ENCODE peak calls at places on chromosomes 16 and 17, in six cellular contexts. O is endothelial cell, W is heart left ventricle, V is MM.1S, J is mesothelial cell of epicardium, K is IMR-90. X is an unnamed sample.

GRCh38 chr17:35432176-35433074 is at the start of gene SLFN12:
- DNase-seq in O (peak), W (no peak), V (peak), J (peak), K (peak), X (no peak)

GRCh38 chr16:2237552-2238395 is 1.5 kb downstream of the DNASE1L2 start:
- DNase-seq in O (no peak), W (no peak), V (no peak), J (no peak), K (no peak), X (no peak)

GRCh38 chr16:86261379-86261778 is 248.9 kb upstream of the FOXF1 start:
- DNase-seq in O (no peak), W (no peak), V (peak), J (no peak), K (peak), X (no peak)

GRCh38 chr16:74501484-74502479 is 80.5 kb upstream of the CLEC18B start:
- DNase-seq in O (no peak), W (no peak), V (no peak), J (no peak), K (no peak), X (no peak)

GRCh38 chr17:74149597-74150427 is 53.7 kb upstream of the RPL38 start:
- DNase-seq in O (no peak), W (no peak), V (no peak), J (peak), K (no peak), X (no peak)

GRCh38 chr17:19305261-19305660 is 57.3 kb downstream of the B9D1 start:
- DNase-seq in O (no peak), W (no peak), V (no peak), J (no peak), K (no peak), X (no peak)

GRCh38 chr16:1006781-1007180 is 25.2 kb downstream of the SOX8 start:
- DNase-seq in O (no peak), W (no peak), V (no peak), J (no peak), K (no peak), X (no peak)

GRCh38 chr17:63881935-63882601 is at the start of gene GH2:
- DNase-seq in O (peak), W (no peak), V (peak), J (peak), K (peak), X (peak)

GRCh38 chr17:60916043-60916442 is 238.4 kb downstream of the BCAS3 start:
- DNase-seq in O (no peak), W (no peak), V (no peak), J (no peak), K (no peak), X (no peak)

GRCh38 chr17:33942414-33942813 is 312.7 kb upstream of the CCL2 start:
- DNase-seq in O (no peak), W (no peak), V (no peak), J (no peak), K (no peak), X (no peak)

GRCh38 chr17:77875881-77876509 is 82.5 kb upstream of the TNRC6C start:
- DNase-seq in O (no peak), W (peak), V (peak), J (no peak), K (peak), X (no peak)

GRCh38 chr16:70715860-70716357 is 30.1 kb upstream of the MTSS2 start:
- DNase-seq in O (no peak), W (no peak), V (no peak), J (no peak), K (peak), X (no peak)

GRCh38 chr16:88719267-88719932 is 13.1 kb downstream of the CTU2 start:
- DNase-seq in O (no peak), W (no peak), V (no peak), J (no peak), K (no peak), X (no peak)

GRCh38 chr17:66431910-66432309 is 129.5 kb downstream of the PRKCA start:
- DNase-seq in O (no peak), W (no peak), V (no peak), J (no peak), K (peak), X (no peak)

GRCh38 chr17:19263621-19264010 is 26.4 kb downstream of the EPN2 start:
- DNase-seq in O (no peak), W (no peak), V (no peak), J (no peak), K (peak), X (no peak)

GRCh38 chr16:88922114-88922825 is 54.7 kb downstream of the CBFA2T3 start:
- DNase-seq in O (no peak), W (peak), V (no peak), J (no peak), K (peak), X (no peak)

GRCh38 chr16:20971420-20971819 is 70.8 kb downstream of the LYRM1 start:
- DNase-seq in O (no peak), W (no peak), V (no peak), J (no peak), K (no peak), X (no peak)

GRCh38 chr17:4574448-4575045 is 9.8 kb upstream of the SMTNL2 start:
- DNase-seq in O (no peak), W (no peak), V (no peak), J (no peak), K (no peak), X (no peak)

GRCh38 chr17:39231587-39232551 is 6.1 kb upstream of the STAC2 start:
- DNase-seq in O (peak), W (peak), V (peak), J (peak), K (peak), X (peak)

GRCh38 chr17:59424331-59424730 is 92.9 kb downstream of the YPEL2 start:
- DNase-seq in O (no peak), W (no peak), V (peak), J (no peak), K (no peak), X (no peak)

GRCh38 chr16:27363797-27364196 is 38.2 kb upstream of the IL21R start:
- DNase-seq in O (no peak), W (no peak), V (no peak), J (no peak), K (no peak), X (no peak)

GRCh38 chr16:20689668-20690067 is 7.8 kb downstream of the ACSM1 start:
- DNase-seq in O (no peak), W (no peak), V (no peak), J (no peak), K (no peak), X (no peak)

GRCh38 chr16:50272111-50272571 is 5.8 kb downstream of the ADCY7 start:
- DNase-seq in O (no peak), W (peak), V (no peak), J (no peak), K (no peak), X (no peak)

GRCh38 chr16:74500907-74501306 is 79.6 kb upstream of the CLEC18B start:
- DNase-seq in O (no peak), W (no peak), V (no peak), J (no peak), K (no peak), X (no peak)

GRCh38 chr17:28612531-28612930 is 1.5 kb downstream of the RSKR start:
- DNase-seq in O (no peak), W (no peak), V (no peak), J (no peak), K (no peak), X (no peak)

GRCh38 chr16:25478476-25478875 is 213.3 kb upstream of the HS3ST4 start:
- DNase-seq in O (no peak), W (no peak), V (no peak), J (no peak), K (no peak), X (no peak)

GRCh38 chr17:45895969-45896793 is 1.8 kb downstream of the MAPT start:
- DNase-seq in O (no peak), W (no peak), V (no peak), J (no peak), K (no peak), X (no peak)

GRCh38 chr16:88614818-88615580 is 23.4 kb upstream of the IL17C start:
- DNase-seq in O (no peak), W (no peak), V (no peak), J (no peak), K (no peak), X (no peak)

GRCh38 chr17:40953876-40954275 is 12.9 kb downstream of the KRT39 start:
- DNase-seq in O (no peak), W (no peak), V (no peak), J (no peak), K (peak), X (no peak)

GRCh38 chr17:28563475-28563874 is 7.8 kb downstream of the PIGS start:
- DNase-seq in O (no peak), W (peak), V (no peak), J (no peak), K (peak), X (no peak)

GRCh38 chr16:30609002-30609927 is 924 bp downstream of the ZNF689 start:
- DNase-seq in O (no peak), W (peak), V (peak), J (peak), K (peak), X (peak)

GRCh38 chr17:70089513-70090148 is 14.6 kb downstream of the KCNJ16 start:
- DNase-seq in O (no peak), W (no peak), V (no peak), J (no peak), K (no peak), X (no peak)

GRCh38 chr16:11700264-11701029 is 32.2 kb downstream of the SNN start:
- DNase-seq in O (no peak), W (no peak), V (no peak), J (no peak), K (peak), X (no peak)

GRCh38 chr16:11696266-11697012 is 28.2 kb downstream of the SNN start:
- DNase-seq in O (no peak), W (no peak), V (no peak), J (no peak), K (no peak), X (no peak)

GRCh38 chr16:11697319-11697718 is 29.1 kb downstream of the SNN start:
- DNase-seq in O (no peak), W (no peak), V (no peak), J (no peak), K (no peak), X (no peak)

GRCh38 chr16:11699234-11699894 is 31.1 kb downstream of the SNN start:
- DNase-seq in O (no peak), W (no peak), V (no peak), J (no peak), K (no peak), X (no peak)

DNA sequence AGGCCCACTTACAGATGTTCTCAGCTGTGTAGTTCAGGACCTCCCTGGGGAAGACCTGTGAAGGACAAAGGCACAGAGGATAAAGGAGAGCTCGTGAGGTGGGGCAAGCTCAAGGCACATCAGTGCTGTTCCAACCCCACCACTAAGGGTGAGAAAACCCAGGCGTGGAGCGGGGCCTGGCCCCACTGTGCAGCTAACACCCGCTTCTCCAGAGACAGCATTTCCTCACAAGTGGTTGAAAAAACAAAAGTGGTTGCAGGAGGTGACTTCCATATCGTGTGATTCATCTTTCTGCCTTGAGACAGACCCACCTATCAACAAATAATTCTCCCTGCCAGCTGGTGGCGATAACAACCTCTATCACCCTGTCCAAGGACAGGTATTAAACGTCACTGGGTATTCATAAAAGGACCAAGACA is 30.0 kb downstream of the SNN start:
- DNase-seq in O (no peak), W (no peak), V (no peak), J (no peak), K (peak), X (no peak)
- TF ChIP-seq CTCF in O (no peak), W (no peak), V (peak), J (no peak), K (peak), X (no peak)

GRCh38 chr17:81907219-81908145 is 3.7 kb downstream of the PCYT2 start:
- DNase-seq in O (no peak), W (no peak), V (no peak), J (no peak), K (no peak), X (no peak)

GRCh38 chr17:81904600-81905423 is 2.8 kb downstream of the NPB start:
- DNase-seq in O (no peak), W (peak), V (no peak), J (no peak), K (no peak), X (peak)

GRCh38 chr17:81905424-81905875 is 3.4 kb downstream of the NPB start:
- DNase-seq in O (no peak), W (peak), V (no peak), J (no peak), K (no peak), X (no peak)

GRCh38 chr17:81905993-81906392 is 4.0 kb downstream of the NPB start:
- DNase-seq in O (no peak), W (no peak), V (no peak), J (no peak), K (no peak), X (no peak)

DNA sequence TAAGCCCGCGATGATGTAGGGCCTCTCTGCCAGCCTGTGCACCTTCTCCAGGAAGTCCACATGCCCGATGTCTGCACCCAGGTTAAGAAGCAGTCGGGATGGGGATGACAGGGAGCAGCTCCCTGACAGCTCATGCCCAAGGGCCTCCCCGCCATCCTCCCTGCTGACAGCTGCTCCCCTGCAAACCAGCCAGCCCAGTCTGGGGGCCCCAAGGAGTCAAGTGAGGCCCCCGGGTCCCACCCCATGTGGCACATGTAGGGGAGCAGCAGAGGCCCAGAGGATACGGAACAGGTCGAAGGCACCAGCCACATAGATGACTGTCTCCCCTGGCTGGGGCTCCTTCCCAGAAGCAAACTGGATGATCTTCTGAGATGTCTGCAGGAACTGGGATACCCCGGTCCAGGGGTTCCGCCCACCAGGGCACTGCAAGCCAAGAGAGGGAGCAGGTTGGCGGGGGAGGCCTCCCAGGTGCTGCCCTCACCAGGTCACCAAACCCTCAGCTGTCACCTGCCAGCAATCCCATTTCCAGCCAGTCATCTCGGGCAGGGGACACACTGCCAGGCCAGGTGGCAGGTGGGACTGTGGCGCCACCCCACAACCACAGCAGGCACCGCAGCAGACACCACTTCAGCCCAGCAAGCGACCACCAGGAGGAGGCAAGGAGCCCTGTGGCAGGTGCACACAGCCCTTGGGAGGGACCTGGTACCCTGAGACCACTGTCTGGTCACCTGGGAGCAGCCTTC is 4.6 kb downstream of the PCYT2 start:
- DNase-seq in O (no peak), W (no peak), V (no peak), J (no peak), K (no peak), X (no peak)
- TF ChIP-seq CTCF in O (no peak), W (no peak), V (peak), J (no peak), K (peak), X (no peak)

DNA sequence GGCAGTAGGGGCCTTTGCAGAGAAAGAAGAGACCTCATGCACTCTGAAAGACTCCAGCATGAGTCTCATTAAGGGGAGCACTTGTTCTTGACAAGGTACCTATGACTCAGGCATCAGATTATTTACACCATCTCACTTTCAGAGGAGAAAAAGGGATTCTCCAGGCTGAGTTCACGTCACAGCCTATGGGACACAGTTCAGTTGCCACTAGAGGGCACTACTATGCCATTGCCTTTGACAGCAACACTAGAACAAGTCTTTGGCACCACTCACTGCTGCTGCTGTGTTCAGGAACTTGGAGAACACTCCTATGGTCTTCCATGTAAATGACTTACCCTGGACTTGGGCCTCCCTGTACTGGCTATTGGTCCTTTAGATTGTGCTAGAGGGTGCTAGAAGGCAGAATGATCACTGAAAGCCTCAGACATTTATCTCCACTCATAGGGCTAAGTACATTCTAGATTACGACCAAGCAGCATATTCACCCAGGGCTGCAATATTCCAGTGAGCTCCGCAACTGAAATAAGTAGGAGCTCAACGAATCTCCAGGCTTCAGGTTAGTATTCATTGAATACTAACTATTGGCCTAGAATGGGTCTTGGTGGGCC is 225.1 kb upstream of the CA10 start:
- DNase-seq in O (peak), W (no peak), V (peak), J (peak), K (peak), X (peak)
- TF ChIP-seq CTCF in O (peak), W (peak), V (peak), J (peak), K (no peak), X (peak)

GRCh38 chr17:36869856-36870617 is 67.2 kb upstream of the LHX1 start:
- DNase-seq in O (no peak), W (no peak), V (no peak), J (no peak), K (peak), X (no peak)
- TF ChIP-seq CTCF in O (no peak), W (no peak), V (no peak), J (no peak), K (no peak), X (no peak)